ENCODE peak calls at places on chromosomes 13 and 19, in nine cellular contexts. X is thoracic aorta, B is astrocyte of the spinal cord, M is ascending aorta, C is foreskin fibroblast, S is fibroblast of the aortic adventitia, Y is endothelial cell, H is MCF 10A, U is breast epithelium. F is an unnamed sample.
A peak's percentile ranks its signal among the peaks of the same experiment; 100 is the strongest.

GRCh38 chr13:98103942-98104880 is 38.7 kb upstream of the FARP1 start:
- DNase-seq in X (no peak), B (no peak), M (no peak), C (peak; percentile 58), S (peak; percentile 27), Y (no peak), H (peak; percentile 14), U (no peak), F (no peak)

GRCh38 chr13:24396821-24397220 is 87.4 kb downstream of the C1QTNF9 start:
- DNase-seq in X (no peak), B (no peak), M (no peak), C (no peak), S (no peak), Y (no peak), H (no peak), U (no peak), F (no peak)

GRCh38 chr19:33453207-33453736 is 68.3 kb downstream of the PEPD start:
- DNase-seq in X (no peak), B (no peak), M (no peak), C (no peak), S (no peak), Y (no peak), H (no peak), U (no peak), F (no peak)

GRCh38 chr13:80166352-80166751 is 174.6 kb downstream of the SPRY2 start:
- DNase-seq in X (no peak), B (no peak), M (no peak), C (no peak), S (peak; percentile 12), Y (no peak), H (no peak), U (no peak), F (no peak)

GRCh38 chr13:44698076-44698475 is 121.9 kb upstream of the TSC22D1 start:
- DNase-seq in X (no peak), B (no peak), M (no peak), C (no peak), S (no peak), Y (no peak), H (no peak), U (no peak), F (no peak)

GRCh38 chr13:94607939-94608338 is 6.3 kb downstream of the GPR180 start:
- DNase-seq in X (no peak), B (no peak), M (no peak), C (no peak), S (no peak), Y (no peak), H (no peak), U (no peak), F (no peak)

GRCh38 chr13:106534844-106535551 is 464 bp downstream of the EFNB2 start:
- DNase-seq in X (no peak), B (peak; percentile 47), M (no peak), C (peak; percentile 54), S (peak; percentile 12), Y (peak; percentile 31), H (peak; percentile 40), U (no peak), F (peak; percentile 35)

GRCh38 chr13:85828094-85828684 is 29.0 kb upstream of the SLITRK6 start:
- DNase-seq in X (no peak), B (peak; percentile 25), M (no peak), C (peak; percentile 40), S (peak; percentile 36), Y (no peak), H (peak; percentile 42), U (no peak), F (no peak)

GRCh38 chr19:46861691-46862503 is 1.1 kb downstream of the ARHGAP35 start:
- DNase-seq in X (no peak), B (peak; percentile 23), M (peak; percentile 62), C (peak; percentile 48), S (peak; percentile 39), Y (no peak), H (peak; percentile 46), U (no peak), F (no peak)

GRCh38 chr19:14082675-14082960 is 3.0 kb downstream of the C19orf67 start:
- DNase-seq in X (no peak), B (no peak), M (no peak), C (no peak), S (no peak), Y (no peak), H (no peak), U (no peak), F (no peak)

GRCh38 chr19:46674416-46675178 is 13.6 kb upstream of the DACT3 start:
- DNase-seq in X (no peak), B (no peak), M (no peak), C (no peak), S (no peak), Y (peak; percentile 13), H (peak; percentile 22), U (no peak), F (no peak)

GRCh38 chr13:43544011-43544410 is 242.8 kb downstream of the ENOX1 start:
- DNase-seq in X (no peak), B (peak; percentile 19), M (no peak), C (peak; percentile 15), S (peak; percentile 53), Y (no peak), H (peak; percentile 35), U (no peak), F (no peak)

GRCh38 chr19:31983647-31984046 is 361.8 kb upstream of the ZNF507 start:
- DNase-seq in X (no peak), B (no peak), M (no peak), C (no peak), S (no peak), Y (no peak), H (no peak), U (no peak), F (no peak)

GRCh38 chr19:31981545-31981944 is 363.9 kb upstream of the ZNF507 start:
- DNase-seq in X (no peak), B (no peak), M (no peak), C (no peak), S (no peak), Y (no peak), H (no peak), U (no peak), F (no peak)

GRCh38 chr19:31988256-31988655 is 357.2 kb upstream of the ZNF507 start:
- DNase-seq in X (no peak), B (no peak), M (no peak), C (no peak), S (no peak), Y (no peak), H (no peak), U (no peak), F (no peak)

GRCh38 chr19:31980851-31981250 is 364.6 kb upstream of the ZNF507 start:
- DNase-seq in X (no peak), B (no peak), M (no peak), C (no peak), S (no peak), Y (no peak), H (no peak), U (no peak), F (no peak)

DNA sequence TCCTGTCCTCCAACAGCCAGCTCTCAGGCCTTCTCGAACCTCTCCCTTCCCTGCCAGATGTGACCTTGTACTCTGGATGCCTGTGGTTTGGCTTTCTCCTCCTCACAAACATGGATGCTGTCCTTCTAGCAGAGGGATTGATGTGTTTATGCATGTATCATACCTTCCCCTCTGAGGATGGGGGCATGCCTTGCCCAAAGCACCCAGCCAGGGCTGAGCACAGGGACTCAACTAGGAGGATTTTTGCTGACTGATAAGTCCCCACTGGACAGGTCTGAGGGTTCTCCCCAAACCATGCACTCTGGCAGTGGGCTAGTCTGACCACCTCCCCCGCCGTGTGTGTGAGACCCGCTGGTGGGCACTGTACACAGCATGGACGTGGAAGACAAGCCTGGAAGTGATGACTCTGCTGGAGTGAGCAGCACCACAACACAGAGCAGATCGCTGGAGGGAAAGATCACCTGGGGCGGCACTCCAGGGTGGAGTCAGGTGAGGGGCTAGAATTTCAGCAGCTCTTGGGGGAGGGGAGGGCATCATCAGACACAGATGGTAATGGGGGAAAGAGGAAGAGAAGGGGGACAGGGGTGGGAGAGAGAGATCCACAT is 360.3 kb upstream of the ZNF507 start:
- DNase-seq in X (no peak), B (no peak), M (no peak), C (no peak), S (no peak), Y (no peak), H (no peak), U (no peak), F (no peak)
- TF ChIP-seq CTCF in X (no peak), B (no peak), M (no peak), C (no peak), S (no peak), Y (no peak), H (no peak), U (no peak), F (no peak)

DNA sequence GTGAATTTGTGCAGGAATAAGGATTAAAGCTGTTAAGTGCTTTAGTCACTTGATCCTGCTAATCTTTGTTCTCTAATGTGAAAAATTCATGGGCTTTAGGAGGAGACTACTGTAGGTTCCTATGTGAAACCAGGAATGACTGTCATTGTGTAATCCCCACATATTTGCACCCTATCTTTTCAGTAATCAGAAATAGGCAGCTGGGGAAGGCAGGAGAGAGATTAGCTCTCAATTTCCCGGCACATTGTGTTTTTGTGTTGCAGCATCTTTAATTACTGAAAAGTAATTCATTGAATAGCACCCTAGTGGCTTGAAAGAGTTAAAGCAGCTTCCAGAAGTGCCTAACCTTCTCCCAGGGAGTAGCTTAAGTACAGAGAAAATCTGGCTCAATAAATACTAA is 282.9 kb downstream of the OLFM4 start:
- DNase-seq in X (no peak), B (no peak), M (no peak), C (no peak), S (no peak), Y (no peak), H (no peak), U (no peak), F (no peak)
- TF ChIP-seq CTCF in X (no peak), B (no peak), M (no peak), C (no peak), S (no peak), Y (peak; percentile 31), H (no peak), U (no peak), F (peak; percentile 31)

GRCh38 chr13:99459101-99459500 is 42.2 kb upstream of the TM9SF2 start:
- DNase-seq in X (no peak), B (no peak), M (no peak), C (no peak), S (no peak), Y (no peak), H (no peak), U (no peak), F (no peak)
- TF ChIP-seq CTCF in X (no peak), B (no peak), M (no peak), C (no peak), S (no peak), Y (no peak), H (no peak), U (no peak), F (no peak)

DNA sequence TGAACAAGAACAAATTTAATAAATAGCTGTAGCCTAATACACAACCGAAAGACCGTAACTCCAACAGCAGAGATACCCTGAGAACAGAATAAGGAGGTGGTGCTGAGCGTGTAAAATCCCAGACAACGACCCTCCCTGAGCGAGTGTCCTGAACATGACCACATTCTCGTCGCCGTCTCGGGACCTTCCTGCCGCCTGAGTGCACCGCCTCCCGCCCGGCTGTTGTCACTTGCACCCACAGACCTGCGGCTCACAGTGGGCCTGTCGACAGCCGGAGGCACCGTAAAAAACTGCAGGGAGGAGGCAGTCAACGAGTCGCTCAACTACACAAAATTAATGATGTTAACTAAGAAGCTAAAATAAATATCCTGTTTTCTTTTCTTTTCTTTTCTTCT is 35.8 kb upstream of the GRTP1 start:
- DNase-seq in X (no peak), B (no peak), M (peak; percentile 57), C (peak; percentile 27), S (no peak), Y (no peak), H (no peak), U (no peak), F (no peak)
- TF ChIP-seq CTCF in X (no peak), B (no peak), M (no peak), C (no peak), S (no peak), Y (no peak), H (no peak), U (no peak), F (no peak)